ENCODE peak calls at places on chromosomes 16 and 17, in four cellular contexts. S, G, R and T are unnamed samples.

GRCh38 chr16:5916711-5917191 is 819.2 kb upstream of the EEF2KMT start:
- DNase-seq in S (no peak), G (no peak), R (no peak), T (no peak)

GRCh38 chr17:60934723-60935122 is 257.1 kb downstream of the BCAS3 start:
- DNase-seq in G (no peak), S (no peak), R (no peak), T (no peak)

GRCh38 chr17:42895185-42895555 is 5.4 kb upstream of the G6PC1 start:
- DNase-seq in S (no peak), G (peak; percentile 34), R (peak; percentile 90), T (no peak)

GRCh38 chr17:6908807-6909206 is 77.3 kb upstream of the TEKT1 start:
- DNase-seq in S (no peak), R (no peak), G (no peak), T (no peak)

GRCh38 chr17:38440614-38441397 is 12.5 kb downstream of the ARHGAP23 start:
- DNase-seq in G (no peak), R (no peak), S (no peak), T (peak; percentile 36)

GRCh38 chr17:66545918-66546317 is 243.5 kb downstream of the PRKCA start:
- DNase-seq in S (no peak), G (no peak), R (no peak), T (no peak)

GRCh38 chr17:69455040-69455439 is 40.5 kb downstream of the MAP2K6 start:
- DNase-seq in R (no peak), S (no peak), G (no peak), T (no peak)

GRCh38 chr16:1992475-1993292 is 2.9 kb downstream of the SYNGR3 start:
- DNase-seq in G (no peak), S (no peak), R (no peak), T (no peak)

GRCh38 chr17:82374626-82375331 is 3.2 kb downstream of the UTS2R start:
- DNase-seq in G (no peak), S (no peak), R (no peak), T (no peak)

GRCh38 chr17:37392024-37392590 is 14.5 kb downstream of the ACACA start:
- DNase-seq in R (peak; percentile 92), S (no peak), G (peak; percentile 67), T (no peak)

GRCh38 chr16:72475688-72476087 is 303.7 kb upstream of the PMFBP1 start:
- DNase-seq in G (no peak), R (no peak), S (no peak), T (no peak)

GRCh38 chr17:46942441-46943217 is 19.7 kb downstream of the GOSR2 start:
- DNase-seq in S (peak; percentile 49), R (peak; percentile 83), G (no peak), T (peak; percentile 52)

GRCh38 chr17:49223168-49223516 is 7.4 kb downstream of the PHOSPHO1 start:
- DNase-seq in S (no peak), G (no peak), R (no peak), T (no peak)

GRCh38 chr16:4089811-4090293 is 26.4 kb downstream of the ADCY9 start:
- DNase-seq in R (no peak), S (no peak), G (no peak), T (no peak)

GRCh38 chr17:4537451-4538235 is 17.5 kb downstream of the MYBBP1A start:
- DNase-seq in S (no peak), G (no peak), R (no peak), T (no peak)

GRCh38 chr16:47574091-47575054 is 113.2 kb downstream of the PHKB start:
- DNase-seq in R (peak; percentile 81), G (no peak), S (no peak), T (peak; percentile 16)